ENCODE peak calls at places on chromosomes 3 and 15, in five cellular contexts. S is sigmoid colon, P is GM12891, J is body of pancreas, K is tibial nerve. D is an unnamed sample.

GRCh38 chr3:13120928-13121552 is 47.8 kb upstream of the IQSEC1 start:
- DNase-seq in J (no peak), S (peak), K (no peak), P (no peak), D (no peak)

GRCh38 chr15:101049856-101050646 is 130.9 kb downstream of the LRRK1 start:
- DNase-seq in K (no peak), J (peak), S (peak), P (no peak), D (no peak)

GRCh38 chr15:97745481-97746071 is 214.9 kb upstream of the ARRDC4 start:
- DNase-seq in J (peak), K (no peak), P (peak), S (no peak), D (no peak)

GRCh38 chr3:187807086-187807862 is 62.0 kb upstream of the BCL6 start:
- DNase-seq in S (no peak), J (no peak), K (no peak), P (no peak), D (peak)

GRCh38 chr3:37686225-37686624 is 175.5 kb upstream of the CTDSPL start:
- DNase-seq in S (no peak), P (no peak), J (no peak), K (no peak), D (peak)

GRCh38 chr3:127017781-127018180 is 34.9 kb downstream of the PLXNA1 start:
- DNase-seq in P (no peak), K (no peak), J (no peak), S (no peak), D (no peak)

GRCh38 chr3:13621381-13622221 is 72.7 kb downstream of the FBLN2 start:
- DNase-seq in J (no peak), S (no peak), P (no peak), K (no peak), D (no peak)

GRCh38 chr15:53197426-53197839 is 407.3 kb upstream of the ONECUT1 start:
- DNase-seq in J (peak), K (no peak), P (peak), S (peak), D (peak)

GRCh38 chr15:85649372-85649771 is 145.4 kb downstream of the KLHL25 start:
- DNase-seq in J (no peak), P (no peak), S (no peak), K (no peak), D (peak)

GRCh38 chr15:56965614-56966013 is 47.2 kb downstream of the TCF12 start:
- DNase-seq in J (no peak), K (no peak), P (no peak), S (no peak), D (no peak)

GRCh38 chr15:70057931-70058641 is 39.6 kb downstream of the TLE3 start:
- DNase-seq in P (no peak), J (no peak), S (peak), K (no peak), D (no peak)

GRCh38 chr15:36469567-36469966 is 109.9 kb upstream of the CDIN1 start:
- DNase-seq in K (no peak), P (no peak), J (no peak), S (no peak), D (peak)

GRCh38 chr3:129446926-129447325 is 6.9 kb downstream of the IFT122 start:
- DNase-seq in S (no peak), K (no peak), J (no peak), P (no peak), D (no peak)

DNA sequence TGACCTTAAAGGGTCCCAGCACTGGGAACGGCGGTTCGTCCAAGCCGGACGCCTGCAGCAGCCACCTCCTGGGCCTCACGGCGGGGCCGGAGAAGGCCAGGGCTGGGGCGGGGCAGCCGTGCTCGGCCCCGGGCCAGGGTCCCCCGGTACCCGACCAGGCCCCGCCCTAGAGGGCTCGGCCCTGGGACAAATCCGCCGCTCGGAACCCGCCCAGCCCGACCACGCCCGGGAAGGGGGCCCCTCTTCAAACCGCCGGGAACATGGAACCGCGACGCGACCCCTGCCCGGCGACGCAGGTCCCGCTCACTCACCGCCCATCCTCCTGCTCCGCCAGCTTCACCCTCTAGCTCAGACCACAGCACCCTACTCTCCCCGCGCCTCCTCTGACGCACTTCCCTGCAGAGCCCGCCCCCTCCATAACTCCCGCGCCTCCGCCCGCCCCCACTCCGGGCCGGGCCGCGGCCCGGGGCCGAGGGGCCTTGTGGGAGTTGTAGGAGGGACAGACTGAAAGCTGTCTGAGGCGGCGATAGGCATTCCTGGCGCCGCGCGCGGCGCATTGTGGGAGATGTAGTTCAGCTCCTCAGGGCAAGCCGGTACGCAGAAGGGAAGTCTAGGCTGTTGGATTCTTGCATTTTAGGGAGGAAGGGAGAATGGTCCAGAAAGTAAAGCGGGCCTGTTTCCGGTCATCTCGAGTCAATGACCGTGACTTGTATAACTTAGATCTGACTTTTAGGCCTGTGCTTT is at the start of gene CLDND1:
- DNase-seq in P (peak), K (peak), S (peak), J (peak), D (peak)
- TF ChIP-seq POLR2A in P (peak), K (peak), S (peak), J (peak), D (peak)

DNA sequence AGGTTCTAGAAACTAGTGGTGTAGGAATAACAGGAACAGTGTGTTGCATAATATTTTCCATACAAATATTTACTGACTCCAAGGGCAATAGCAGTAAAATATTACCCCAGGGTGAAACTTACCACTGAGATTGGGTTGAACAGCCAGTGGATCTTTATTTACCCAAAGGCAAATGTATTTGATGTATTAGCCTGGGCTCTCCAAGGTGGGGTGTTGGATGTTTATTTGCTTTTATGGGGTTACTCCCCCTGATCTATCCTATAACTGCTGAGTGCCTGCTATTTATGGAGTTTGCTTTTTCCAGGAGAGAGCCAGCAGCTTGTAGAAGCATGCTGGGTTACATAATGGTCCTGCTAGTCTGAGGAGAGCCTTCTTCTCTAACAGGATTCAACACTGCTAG is 276.9 kb downstream of the ADAMTSL3 start:
- DNase-seq in P (no peak), S (peak), K (no peak), J (peak), D (no peak)
- TF ChIP-seq POLR2A in P (no peak), S (no peak), K (no peak), J (peak), D (no peak)

DNA sequence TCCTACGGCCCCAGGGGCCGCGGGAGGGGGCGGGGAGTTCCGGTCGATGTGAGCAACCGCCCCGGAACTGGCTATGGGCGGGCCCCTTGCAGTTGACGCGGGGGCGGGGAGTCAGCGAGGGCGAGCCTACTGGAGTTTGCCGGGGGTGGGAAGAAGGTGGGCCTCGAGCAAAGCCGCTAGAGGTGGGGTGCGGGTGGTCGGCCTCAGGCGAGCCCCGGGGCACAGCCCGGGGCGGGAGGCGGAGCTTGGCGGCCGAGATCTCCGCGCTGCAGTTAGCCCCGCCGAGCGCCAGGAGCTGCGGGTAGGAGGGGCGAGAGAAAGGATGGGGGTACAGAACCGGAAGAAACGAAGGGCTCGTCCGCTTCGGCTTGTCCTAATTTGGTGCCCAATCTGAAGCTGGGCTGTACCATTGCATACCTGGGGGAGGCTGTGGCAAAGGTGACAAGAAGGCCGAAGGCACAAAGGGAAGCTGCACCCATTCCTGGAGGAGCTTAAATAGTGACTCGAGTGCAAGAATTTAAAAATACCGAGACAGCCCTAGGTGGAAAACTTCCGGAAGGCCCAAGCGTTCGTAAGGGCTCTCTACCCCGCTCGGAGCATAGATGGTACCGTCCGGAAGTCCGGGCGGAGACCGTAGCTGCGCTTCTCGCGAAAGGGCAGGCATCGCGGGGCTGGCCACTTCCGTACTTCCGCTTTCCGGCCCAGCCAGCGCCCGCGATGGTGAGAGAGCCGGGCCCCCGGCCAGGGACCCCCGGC is at the start of the genes ARPC4 and TADA3:
- DNase-seq in S (peak), P (peak), J (peak), K (peak), D (peak)
- TF ChIP-seq POLR2A in S (peak), P (peak), J (peak), K (peak), D (peak)

GRCh38 chr15:74540761-74541493 is at the start of gene ARID3B:
- DNase-seq in K (peak), J (peak), P (peak), S (peak), D (peak)
- TF ChIP-seq POLR2A in K (peak), J (peak), P (peak), S (peak), D (peak)

D was measured in H54.